ENCODE peak calls at places on chromosomes 4 and X, in nine cellular contexts. X, J, N, W, O, G, Z, M and S are unnamed samples.

GRCh38 chr4:122921971-122922876 is at the start of gene NUDT6:
- DNase-seq in X (peak; percentile 69), G (peak; percentile 58), M (peak; percentile 61), W (peak; percentile 68), N (peak; percentile 76), O (no peak), Z (peak; percentile 89), J (peak; percentile 70), S (peak; percentile 49)

GRCh38 chrX:109624641-109625311 is at the start of gene KCNE5:
- DNase-seq in M (no peak), G (no peak), X (no peak), J (no peak), N (no peak), Z (no peak), W (no peak), O (no peak), S (peak; percentile 42)

GRCh38 chrX:56343664-56344063 is 111.5 kb downstream of the KLF8 start:
- DNase-seq in W (no peak), G (no peak), J (no peak), Z (no peak), O (no peak), X (no peak), M (no peak), N (no peak), S (no peak)

GRCh38 chr4:147599206-147599605 is 18.0 kb upstream of the TMEM184C start:
- DNase-seq in Z (no peak), M (no peak), N (no peak), J (no peak), X (no peak), O (no peak), W (no peak), G (no peak), S (no peak)

GRCh38 chr4:77393981-77394380 is 211.6 kb upstream of the CXCL13 start:
- DNase-seq in O (no peak), Z (no peak), J (no peak), W (no peak), N (no peak), X (no peak), M (no peak), G (no peak), S (no peak)

GRCh38 chr4:140078366-140078765 is 75.6 kb downstream of the MAML3 start:
- DNase-seq in X (peak; percentile 51), J (no peak), Z (no peak), O (no peak), W (no peak), M (no peak), G (peak; percentile 36), N (no peak), S (peak; percentile 62)

GRCh38 chrX:53091354-53091753 is 2.6 kb upstream of the KANTR start:
- DNase-seq in J (no peak), G (no peak), X (no peak), W (no peak), O (no peak), M (no peak), N (no peak), Z (peak; percentile 44), S (no peak)

GRCh38 chr4:15162465-15163283 is 160.4 kb downstream of the CPEB2 start:
- DNase-seq in N (no peak), O (no peak), Z (no peak), G (no peak), J (peak; percentile 16), M (no peak), X (peak; percentile 53), W (no peak), S (no peak)

GRCh38 chr4:3466691-3467600 is 3.8 kb downstream of the DOK7 start:
- DNase-seq in X (no peak), Z (peak; percentile 57), M (no peak), J (no peak), O (no peak), G (no peak), W (no peak), N (no peak), S (no peak)

GRCh38 chr4:8842614-8843013 is 29.0 kb downstream of the HMX1 start:
- DNase-seq in X (no peak), O (no peak), Z (no peak), G (no peak), M (no peak), N (peak; percentile 25), J (no peak), W (peak; percentile 5), S (no peak)

GRCh38 chr4:165398570-165398969 is 19.8 kb downstream of the CPE start:
- DNase-seq in M (no peak), O (peak; percentile 50), G (no peak), J (peak; percentile 35), W (no peak), X (peak; percentile 16), N (no peak), Z (no peak), S (no peak)

GRCh38 chr4:173167793-173168395 is 717 bp upstream of the GALNT7 start:
- DNase-seq in J (peak; percentile 54), Z (peak; percentile 86), O (peak; percentile 52), W (peak; percentile 68), M (peak; percentile 57), G (no peak), N (peak; percentile 67), X (peak; percentile 30), S (peak; percentile 26)

DNA sequence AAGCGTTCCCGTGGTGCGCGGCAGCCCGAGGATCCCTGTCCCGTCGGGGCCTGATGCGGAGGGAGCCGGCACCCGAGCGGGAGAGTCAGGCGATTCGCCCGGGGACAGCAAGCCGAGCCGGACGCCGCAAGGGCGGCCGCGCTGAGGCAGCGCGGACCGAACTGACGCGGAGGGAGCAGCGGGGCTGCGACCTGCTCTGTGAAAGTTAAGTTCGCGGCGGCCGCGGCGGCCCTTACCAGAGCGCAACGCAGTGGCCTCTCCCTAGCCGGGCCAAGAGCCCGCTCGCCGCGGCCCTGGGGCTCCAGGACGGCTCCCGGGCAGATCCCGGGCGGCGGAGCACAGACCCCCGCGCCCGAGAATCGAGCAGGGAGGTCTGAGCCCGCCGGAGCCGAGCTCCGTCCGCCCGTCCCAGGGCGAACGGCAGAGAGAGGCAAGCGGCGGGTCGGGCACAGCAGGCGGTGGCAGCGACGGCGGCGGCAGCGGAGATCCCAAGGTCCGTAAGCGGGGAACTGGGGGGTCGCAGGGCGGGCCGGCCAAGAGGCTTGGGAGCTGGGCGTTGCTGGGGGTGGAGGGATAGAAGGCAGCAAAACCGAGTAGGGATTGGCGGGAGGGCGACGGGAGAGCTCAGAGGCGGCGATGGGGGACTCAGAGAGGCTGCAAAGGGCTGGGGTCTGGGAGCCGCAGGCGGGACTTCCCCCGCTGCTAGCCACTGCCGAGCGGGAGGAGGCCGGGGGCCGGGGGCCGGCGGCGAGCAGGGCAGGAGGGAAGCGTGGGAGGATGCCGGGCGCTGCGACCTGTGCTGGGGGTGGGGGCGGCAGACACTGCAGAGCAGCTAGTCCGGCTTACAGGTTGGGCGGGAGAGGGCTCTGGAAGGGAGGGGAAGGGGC is 1.0 kb downstream of the GPR50 start:
- DNase-seq in N (no peak), M (no peak), W (no peak), X (no peak), J (peak; percentile 1), G (no peak), O (no peak), Z (no peak), S (no peak)
- H3K4me3 ChIP-seq in N (peak overlapping the region; percentile 3), M (peak overlapping the region; percentile 16), W (peak overlapping the region; percentile 33), X (no peak overlapping the region), J (no peak overlapping the region), G (no peak overlapping the region), O (no peak overlapping the region), Z (no peak overlapping the region), S (no peak overlapping the region)

GRCh38 chr4:40822781-40823180 is 73.0 kb downstream of the NSUN7 start:
- DNase-seq in W (no peak), O (no peak), X (no peak), G (no peak), N (no peak), M (no peak), J (no peak), Z (no peak), S (no peak)
- H3K36me3 ChIP-seq in W (peaks cover 77% of the 10 kb centered on the region), O (peaks cover 13% of the 10 kb centered on the region), X (peaks cover 38% of the 10 kb centered on the region), G (peaks cover 99% of the 10 kb centered on the region), N (peaks cover 69% of the 10 kb centered on the region), M (no peaks in the 10 kb centered on the region), J (peaks cover 31% of the 10 kb centered on the region), Z (no peaks in the 10 kb centered on the region), S (no peaks in the 10 kb centered on the region)

GRCh38 chr4:185383451-185383850 is 12.3 kb downstream of the LRP2BP start:
- DNase-seq in N (no peak), M (peak; percentile 34), W (no peak), O (no peak), J (no peak), X (no peak), G (no peak), Z (no peak), S (no peak)
- TF ChIP-seq POLR2A in N (no peak), M (no peak), W (no peak), O (no peak), J (no peak), X (no peak), G (no peak), Z (no peak), S (no peak)

GRCh38 chr4:158949094-158949493 is 153.8 kb upstream of the RAPGEF2 start:
- DNase-seq in J (peak; percentile 82), N (no peak), M (no peak), X (peak; percentile 58), W (no peak), O (no peak), Z (no peak), G (no peak), S (no peak)
- H3K4me3 ChIP-seq in J (no peak overlapping the region), N (no peak overlapping the region), M (no peak overlapping the region), X (no peak overlapping the region), W (no peak overlapping the region), O (no peak overlapping the region), Z (no peak overlapping the region), G (no peak overlapping the region), S (no peak overlapping the region)

DNA sequence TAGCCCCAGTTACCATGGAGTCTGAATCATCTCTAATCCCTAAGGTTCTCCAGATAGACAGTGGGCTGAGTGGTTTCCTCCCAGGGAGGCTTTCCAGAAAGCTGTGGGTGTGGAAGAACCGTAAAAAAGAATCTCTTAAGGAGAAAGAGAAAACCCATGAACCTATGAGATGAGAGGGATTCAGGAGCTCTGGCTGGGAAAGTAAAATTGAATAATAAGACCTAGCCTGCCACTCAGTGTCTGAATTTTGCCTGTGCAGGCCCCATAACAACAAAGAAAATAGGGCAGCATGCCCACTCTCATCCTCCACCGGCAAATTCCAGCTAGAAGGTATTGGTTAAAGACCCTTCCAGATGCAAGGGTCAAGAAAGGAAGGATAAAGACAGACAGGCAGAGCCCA is 16.9 kb downstream of the AWAT2 start:
- DNase-seq in N (no peak), O (no peak), Z (no peak), X (no peak), G (no peak), W (no peak), M (no peak), J (no peak), S (no peak)
- H3K36me3 ChIP-seq in N (no peaks in the 10 kb centered on the region), O (no peaks in the 10 kb centered on the region), Z (no peaks in the 10 kb centered on the region), X (no peaks in the 10 kb centered on the region), G (no peaks in the 10 kb centered on the region), W (no peaks in the 10 kb centered on the region), M (no peaks in the 10 kb centered on the region), J (no peaks in the 10 kb centered on the region), S (no peaks in the 10 kb centered on the region)